ENCODE peak calls at places on chromosomes 1 and 21, in ten cellular contexts. One of them, this sample, is unnamed.

GRCh38 chr1:101050869-101051268 is 25.3 kb upstream of the DPH5 start:
- DNase-seq in cardiac muscle cell: no peak
- DNase-seq in endothelial cell of umbilical vein: no peak
- DNase-seq in fibroblast of lung: no peak
- DNase-seq in IMR-90: no peak
- DNase-seq in sigmoid colon: no peak
- DNase-seq in choroid plexus epithelial cell: no peak
- DNase-seq in BJ: no peak
- DNase-seq in GM06990: no peak
- DNase-seq in neural progenitor cell: no peak
- DNase-seq in this sample: no peak

GRCh38 chr1:53576381-53576801 is 117.2 kb downstream of the DMRTB1 start:
- DNase-seq in BJ: no peak
- DNase-seq in fibroblast of lung: no peak
- DNase-seq in endothelial cell of umbilical vein: no peak
- DNase-seq in choroid plexus epithelial cell: peak; percentile 46
- DNase-seq in neural progenitor cell: no peak
- DNase-seq in cardiac muscle cell: no peak
- DNase-seq in GM06990: no peak
- DNase-seq in sigmoid colon: peak; percentile 56
- DNase-seq in IMR-90: peak; percentile 33
- DNase-seq in this sample: peak; percentile 14

GRCh38 chr1:91098299-91098901 is 76.6 kb upstream of the ZNF644 start:
- DNase-seq in GM06990: no peak
- DNase-seq in endothelial cell of umbilical vein: no peak
- DNase-seq in IMR-90: no peak
- DNase-seq in sigmoid colon: no peak
- DNase-seq in fibroblast of lung: peak; percentile 10
- DNase-seq in BJ: no peak
- DNase-seq in neural progenitor cell: no peak
- DNase-seq in cardiac muscle cell: peak; percentile 27
- DNase-seq in choroid plexus epithelial cell: no peak
- DNase-seq in this sample: no peak

GRCh38 chr1:58738873-58739272 is 39.0 kb upstream of the MYSM1 start:
- DNase-seq in fibroblast of lung: no peak
- DNase-seq in GM06990: no peak
- DNase-seq in endothelial cell of umbilical vein: no peak
- DNase-seq in BJ: no peak
- DNase-seq in IMR-90: no peak
- DNase-seq in neural progenitor cell: no peak
- DNase-seq in sigmoid colon: no peak
- DNase-seq in choroid plexus epithelial cell: no peak
- DNase-seq in cardiac muscle cell: no peak
- DNase-seq in this sample: no peak

GRCh38 chr21:28454978-28455600 is 537.6 kb downstream of the LTN1 start:
- DNase-seq in sigmoid colon: no peak
- DNase-seq in choroid plexus epithelial cell: no peak
- DNase-seq in endothelial cell of umbilical vein: no peak
- DNase-seq in cardiac muscle cell: no peak
- DNase-seq in IMR-90: peak; percentile 44
- DNase-seq in GM06990: no peak
- DNase-seq in fibroblast of lung: peak; percentile 61
- DNase-seq in BJ: no peak
- DNase-seq in neural progenitor cell: no peak
- DNase-seq in this sample: no peak

GRCh38 chr1:156987715-156988114 is 57.8 kb downstream of the ARHGEF11 start:
- DNase-seq in sigmoid colon: no peak
- DNase-seq in IMR-90: no peak
- DNase-seq in fibroblast of lung: no peak
- DNase-seq in cardiac muscle cell: no peak
- DNase-seq in endothelial cell of umbilical vein: no peak
- DNase-seq in GM06990: no peak
- DNase-seq in choroid plexus epithelial cell: no peak
- DNase-seq in BJ: no peak
- DNase-seq in neural progenitor cell: no peak
- DNase-seq in this sample: no peak

GRCh38 chr1:200890818-200891773 is 3.6 kb upstream of the INAVA start:
- DNase-seq in endothelial cell of umbilical vein: peak; percentile 27
- DNase-seq in fibroblast of lung: peak; percentile 51
- DNase-seq in BJ: no peak
- DNase-seq in IMR-90: peak; percentile 19
- DNase-seq in neural progenitor cell: peak; percentile 91
- DNase-seq in cardiac muscle cell: peak; percentile 78
- DNase-seq in GM06990: peak; percentile 74
- DNase-seq in choroid plexus epithelial cell: peak; percentile 36
- DNase-seq in sigmoid colon: peak; percentile 62
- DNase-seq in this sample: peak; percentile 12

GRCh38 chr1:33228935-33229487 is 27.3 kb upstream of the ZNF362 start:
- DNase-seq in GM06990: no peak
- DNase-seq in IMR-90: peak; percentile 92
- DNase-seq in cardiac muscle cell: no peak
- DNase-seq in fibroblast of lung: peak; percentile 86
- DNase-seq in sigmoid colon: peak; percentile 75
- DNase-seq in BJ: peak; percentile 60
- DNase-seq in choroid plexus epithelial cell: peak; percentile 97
- DNase-seq in endothelial cell of umbilical vein: no peak
- DNase-seq in neural progenitor cell: no peak
- DNase-seq in this sample: peak; percentile 11

GRCh38 chr1:179298952-179299351 is 5.4 kb downstream of the SOAT1 start:
- DNase-seq in neural progenitor cell: no peak
- DNase-seq in IMR-90: no peak
- DNase-seq in endothelial cell of umbilical vein: no peak
- DNase-seq in BJ: no peak
- DNase-seq in fibroblast of lung: no peak
- DNase-seq in choroid plexus epithelial cell: no peak
- DNase-seq in sigmoid colon: no peak
- DNase-seq in cardiac muscle cell: no peak
- DNase-seq in GM06990: no peak
- DNase-seq in this sample: no peak

GRCh38 chr1:197181982-197182381 is 35.5 kb upstream of the ASPM start:
- DNase-seq in BJ: no peak
- DNase-seq in IMR-90: no peak
- DNase-seq in cardiac muscle cell: no peak
- DNase-seq in choroid plexus epithelial cell: no peak
- DNase-seq in endothelial cell of umbilical vein: no peak
- DNase-seq in sigmoid colon: no peak
- DNase-seq in GM06990: no peak
- DNase-seq in fibroblast of lung: no peak
- DNase-seq in neural progenitor cell: no peak
- DNase-seq in this sample: no peak

GRCh38 chr1:33363470-33363861 is 42.6 kb upstream of the A3GALT2 start:
- DNase-seq in sigmoid colon: no peak
- DNase-seq in choroid plexus epithelial cell: no peak
- DNase-seq in IMR-90: no peak
- DNase-seq in neural progenitor cell: peak; percentile 83
- DNase-seq in fibroblast of lung: no peak
- DNase-seq in endothelial cell of umbilical vein: no peak
- DNase-seq in GM06990: no peak
- DNase-seq in cardiac muscle cell: peak; percentile 22
- DNase-seq in BJ: no peak
- DNase-seq in this sample: no peak

GRCh38 chr1:154440031-154440430 is 34.9 kb downstream of the IL6R start:
- DNase-seq in sigmoid colon: no peak
- DNase-seq in endothelial cell of umbilical vein: no peak
- DNase-seq in IMR-90: no peak
- DNase-seq in fibroblast of lung: no peak
- DNase-seq in GM06990: no peak
- DNase-seq in choroid plexus epithelial cell: no peak
- DNase-seq in cardiac muscle cell: no peak
- DNase-seq in neural progenitor cell: no peak
- DNase-seq in BJ: no peak
- DNase-seq in this sample: no peak

GRCh38 chr1:8062861-8063260 is 36.8 kb upstream of the ERRFI1 start:
- DNase-seq in sigmoid colon: no peak
- DNase-seq in cardiac muscle cell: no peak
- DNase-seq in neural progenitor cell: no peak
- DNase-seq in IMR-90: no peak
- DNase-seq in BJ: no peak
- DNase-seq in GM06990: no peak
- DNase-seq in choroid plexus epithelial cell: no peak
- DNase-seq in endothelial cell of umbilical vein: no peak
- DNase-seq in fibroblast of lung: peak; percentile 19
- DNase-seq in this sample: no peak
- H3K4me3 ChIP-seq in sigmoid colon: no peak overlapping the region
- H3K4me3 ChIP-seq in cardiac muscle cell: no peak overlapping the region
- H3K4me3 ChIP-seq in neural progenitor cell: no peak overlapping the region
- H3K4me3 ChIP-seq in IMR-90: no peak overlapping the region
- H3K4me3 ChIP-seq in BJ: no peak overlapping the region
- H3K4me3 ChIP-seq in GM06990: no peak overlapping the region
- H3K4me3 ChIP-seq in choroid plexus epithelial cell: no peak overlapping the region
- H3K4me3 ChIP-seq in endothelial cell of umbilical vein: no peak overlapping the region
- H3K4me3 ChIP-seq in fibroblast of lung: no peak overlapping the region
- H3K4me3 ChIP-seq in this sample: no peak overlapping the region

DNA sequence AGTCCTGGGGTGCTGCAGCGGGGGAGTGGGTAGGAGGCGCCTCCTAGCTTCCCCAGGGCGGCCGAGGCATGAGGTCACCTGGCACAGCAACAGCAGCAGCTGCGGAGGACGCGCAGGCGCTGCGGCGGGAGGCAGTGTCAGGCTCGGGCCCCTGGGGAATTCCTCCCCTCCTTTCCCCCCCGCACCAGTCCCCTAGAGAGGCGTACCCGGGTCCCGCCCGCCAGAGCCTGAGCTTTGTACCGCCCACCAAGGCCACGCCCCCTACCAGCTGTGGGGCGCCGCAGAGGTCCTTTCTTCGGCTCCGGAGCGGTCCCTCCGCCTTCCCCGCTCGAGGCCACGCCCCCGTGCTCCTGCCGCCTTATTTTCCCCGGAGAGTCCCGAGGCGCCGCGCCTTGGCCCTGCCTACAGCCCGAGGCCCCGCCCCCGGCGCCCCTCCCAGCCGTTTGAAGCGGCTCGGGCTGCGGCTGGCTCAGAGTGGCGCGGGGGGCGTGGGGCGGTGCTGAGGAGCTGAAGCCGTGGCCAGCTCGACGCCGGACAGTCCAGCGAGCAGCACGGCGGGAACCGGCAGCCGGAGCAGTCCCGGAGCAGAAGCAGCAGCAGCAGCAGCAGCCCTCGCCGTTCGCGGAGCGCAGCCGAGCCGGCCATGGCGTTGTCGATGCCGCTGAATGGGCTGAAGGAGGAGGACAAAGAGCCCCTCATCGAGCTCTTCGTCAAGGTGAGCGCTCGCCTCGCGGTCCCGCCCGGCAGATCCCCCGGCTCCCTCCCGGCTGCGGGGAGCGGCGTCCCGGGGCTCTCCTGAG is at the start of gene CLIC4:
- DNase-seq in BJ: peak; percentile 94
- DNase-seq in fibroblast of lung: peak; percentile 99
- DNase-seq in cardiac muscle cell: peak; percentile 100
- DNase-seq in sigmoid colon: peak; percentile 100
- DNase-seq in choroid plexus epithelial cell: peak; percentile 100
- DNase-seq in IMR-90: peak; percentile 99
- DNase-seq in neural progenitor cell: peak; percentile 100
- DNase-seq in GM06990: peak; percentile 100
- DNase-seq in endothelial cell of umbilical vein: peak; percentile 100
- DNase-seq in this sample: peak; percentile 100
- TF ChIP-seq CTCF in BJ: peak; percentile 47
- TF ChIP-seq CTCF in fibroblast of lung: peak; percentile 24
- TF ChIP-seq CTCF in cardiac muscle cell: peak; percentile 20
- TF ChIP-seq CTCF in sigmoid colon: no peak
- TF ChIP-seq CTCF in choroid plexus epithelial cell: peak; percentile 41
- TF ChIP-seq CTCF in IMR-90: peak; percentile 46
- TF ChIP-seq CTCF in neural progenitor cell: no peak
- TF ChIP-seq CTCF in GM06990: peak; percentile 49
- TF ChIP-seq CTCF in endothelial cell of umbilical vein: no peak
- TF ChIP-seq CTCF in this sample: no peak

GRCh38 chr1:165633624-165634023 is 2.6 kb downstream of the MGST3 start:
- DNase-seq in choroid plexus epithelial cell: no peak
- DNase-seq in BJ: no peak
- DNase-seq in GM06990: no peak
- DNase-seq in endothelial cell of umbilical vein: peak; percentile 5
- DNase-seq in sigmoid colon: no peak
- DNase-seq in cardiac muscle cell: no peak
- DNase-seq in neural progenitor cell: no peak
- DNase-seq in IMR-90: peak; percentile 27
- DNase-seq in fibroblast of lung: peak; percentile 51
- DNase-seq in this sample: no peak

GRCh38 chr1:165637427-165637826 is 6.4 kb downstream of the MGST3 start:
- DNase-seq in sigmoid colon: no peak
- DNase-seq in GM06990: no peak
- DNase-seq in BJ: peak; percentile 65
- DNase-seq in cardiac muscle cell: no peak
- DNase-seq in IMR-90: peak; percentile 80
- DNase-seq in neural progenitor cell: no peak
- DNase-seq in choroid plexus epithelial cell: peak; percentile 92
- DNase-seq in endothelial cell of umbilical vein: peak; percentile 72
- DNase-seq in fibroblast of lung: peak; percentile 81
- DNase-seq in this sample: no peak

GRCh38 chr1:165634154-165634921 is 3.3 kb downstream of the MGST3 start:
- DNase-seq in cardiac muscle cell: no peak
- DNase-seq in GM06990: no peak
- DNase-seq in choroid plexus epithelial cell: no peak
- DNase-seq in IMR-90: no peak
- DNase-seq in neural progenitor cell: no peak
- DNase-seq in fibroblast of lung: no peak
- DNase-seq in endothelial cell of umbilical vein: no peak
- DNase-seq in sigmoid colon: no peak
- DNase-seq in BJ: no peak
- DNase-seq in this sample: peak; percentile 14

GRCh38 chr1:165635329-165635728 is 4.3 kb downstream of the MGST3 start:
- DNase-seq in choroid plexus epithelial cell: peak; percentile 57
- DNase-seq in GM06990: no peak
- DNase-seq in neural progenitor cell: no peak
- DNase-seq in endothelial cell of umbilical vein: no peak
- DNase-seq in fibroblast of lung: no peak
- DNase-seq in IMR-90: peak; percentile 8
- DNase-seq in sigmoid colon: no peak
- DNase-seq in BJ: no peak
- DNase-seq in cardiac muscle cell: no peak
- DNase-seq in this sample: peak; percentile 85

DNA sequence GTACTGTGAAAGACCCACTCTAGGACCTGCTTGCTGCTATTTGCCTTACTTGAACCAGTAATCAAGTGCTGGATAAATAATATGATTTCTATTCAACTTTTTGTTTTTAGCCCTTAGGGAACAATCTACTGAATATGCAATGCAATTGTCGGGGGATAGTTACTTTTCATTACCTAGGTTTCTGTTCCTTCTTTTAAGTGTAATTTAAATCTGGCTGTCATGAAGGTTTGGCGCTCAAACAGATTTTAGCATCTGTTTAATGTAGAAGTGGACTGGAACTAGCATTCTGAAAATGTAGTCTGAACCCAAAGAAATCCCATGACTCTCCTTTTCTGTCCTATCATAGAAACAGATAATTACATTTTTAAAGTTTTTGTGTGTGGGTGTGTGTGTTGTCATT is 4.8 kb downstream of the MGST3 start:
- DNase-seq in choroid plexus epithelial cell: no peak
- DNase-seq in IMR-90: no peak
- DNase-seq in fibroblast of lung: no peak
- DNase-seq in sigmoid colon: no peak
- DNase-seq in BJ: no peak
- DNase-seq in endothelial cell of umbilical vein: no peak
- DNase-seq in neural progenitor cell: no peak
- DNase-seq in GM06990: no peak
- DNase-seq in cardiac muscle cell: no peak
- DNase-seq in this sample: no peak
- H3K4me3 ChIP-seq in choroid plexus epithelial cell: no peak overlapping the region
- H3K4me3 ChIP-seq in IMR-90: no peak overlapping the region
- H3K4me3 ChIP-seq in fibroblast of lung: no peak overlapping the region
- H3K4me3 ChIP-seq in sigmoid colon: no peak overlapping the region
- H3K4me3 ChIP-seq in BJ: no peak overlapping the region
- H3K4me3 ChIP-seq in endothelial cell of umbilical vein: no peak overlapping the region
- H3K4me3 ChIP-seq in neural progenitor cell: no peak overlapping the region
- H3K4me3 ChIP-seq in GM06990: no peak overlapping the region
- H3K4me3 ChIP-seq in cardiac muscle cell: no peak overlapping the region
- H3K4me3 ChIP-seq in this sample: no peak overlapping the region

GRCh38 chr1:31955917-31956736 is 18.0 kb upstream of the PTP4A2 start:
- DNase-seq in GM06990: peak; percentile 82
- DNase-seq in IMR-90: peak; percentile 100
- DNase-seq in neural progenitor cell: peak; percentile 50
- DNase-seq in choroid plexus epithelial cell: peak; percentile 100
- DNase-seq in BJ: peak; percentile 97
- DNase-seq in sigmoid colon: peak; percentile 93
- DNase-seq in cardiac muscle cell: peak; percentile 69
- DNase-seq in endothelial cell of umbilical vein: peak; percentile 97
- DNase-seq in fibroblast of lung: peak; percentile 99
- DNase-seq in this sample: peak; percentile 77
- TF ChIP-seq CTCF in GM06990: peak; percentile 31
- TF ChIP-seq CTCF in IMR-90: peak; percentile 63
- TF ChIP-seq CTCF in neural progenitor cell: peak; percentile 6
- TF ChIP-seq CTCF in choroid plexus epithelial cell: peak; percentile 63
- TF ChIP-seq CTCF in BJ: peak; percentile 62
- TF ChIP-seq CTCF in sigmoid colon: no peak
- TF ChIP-seq CTCF in cardiac muscle cell: peak; percentile 66
- TF ChIP-seq CTCF in endothelial cell of umbilical vein: peak; percentile 27
- TF ChIP-seq CTCF in fibroblast of lung: peak; percentile 55
- TF ChIP-seq CTCF in this sample: no peak

This sample was measured in thyroid gland.